ENCODE peak calls at places on chromosomes 7 and 10, in four cellular contexts. S is endodermal cell, D is brain microvascular endothelial cell, R is RWPE1. L is an unnamed sample.

GRCh38 chr7:37908221-37908788 is 8.3 kb downstream of the SFRP4 start:
- DNase-seq in D (peak), R (no peak), S (no peak), L (no peak)

GRCh38 chr7:45188736-45189135 is 31.1 kb downstream of the RAMP3 start:
- DNase-seq in R (no peak), D (no peak), S (peak), L (no peak)

GRCh38 chr7:110909102-110909501 is 181.8 kb upstream of the LRRN3 start:
- DNase-seq in S (no peak), D (peak), R (no peak), L (no peak)

GRCh38 chr10:71647526-71648354 is 71.8 kb downstream of the C10orf105 start:
- DNase-seq in R (peak), S (peak), D (no peak), L (no peak)

GRCh38 chr7:36283171-36283570 is 106.5 kb upstream of the ANLN start:
- DNase-seq in R (no peak), S (peak), D (no peak), L (no peak)

GRCh38 chr7:20513897-20514296 is 101.6 kb upstream of the ABCB5 start:
- DNase-seq in R (no peak), D (no peak), S (no peak), L (no peak)

GRCh38 chr7:47511698-47512370 is 70.1 kb downstream of the TNS3 start:
- DNase-seq in R (no peak), D (no peak), S (no peak), L (no peak)

GRCh38 chr10:101766306-101766705 is 9.6 kb downstream of the FGF8 start:
- DNase-seq in R (no peak), S (no peak), D (no peak), L (no peak)

GRCh38 chr10:3391657-3392056 is 219.1 kb upstream of the PITRM1 start:
- DNase-seq in S (no peak), R (no peak), D (no peak), L (no peak)

DNA sequence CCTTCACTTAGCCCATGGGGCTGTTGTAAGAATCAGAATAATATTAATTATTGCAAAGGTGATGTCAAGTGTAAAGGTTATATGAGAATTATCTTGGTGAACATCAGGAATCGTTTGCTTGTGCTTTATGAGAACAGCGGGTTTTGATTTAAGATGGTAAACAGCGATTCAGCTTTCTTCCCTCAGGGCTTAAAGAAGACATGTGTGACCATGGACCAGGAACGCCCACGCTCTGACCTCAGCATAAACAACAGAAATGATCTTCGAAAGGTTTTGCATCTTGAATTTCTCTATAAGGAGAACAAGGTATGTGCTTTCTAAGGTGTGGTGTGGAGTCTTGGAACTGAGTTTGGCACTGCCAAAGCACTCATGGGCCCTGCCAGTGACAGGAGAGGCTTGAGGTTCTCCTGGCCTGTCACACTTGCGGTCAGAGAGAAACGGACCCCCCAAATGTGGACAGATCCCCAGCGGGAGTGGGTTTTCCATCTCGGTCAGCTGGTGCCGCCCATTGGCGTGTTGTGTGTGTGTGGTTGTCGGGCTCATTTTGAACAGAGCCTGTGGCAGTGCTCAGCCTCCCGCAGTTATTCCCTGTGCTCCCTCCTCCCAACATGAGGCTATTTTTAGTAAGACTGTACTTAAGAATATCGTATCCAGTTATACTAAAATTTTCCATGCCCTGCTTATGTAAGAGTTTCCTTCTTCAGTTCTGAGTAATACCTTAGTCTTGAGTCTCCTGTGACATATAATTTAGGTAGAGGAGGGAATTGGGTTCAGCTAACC is 7.2 kb downstream of the MINDY4 start:
- DNase-seq in R (no peak), D (no peak), S (peak), L (no peak)
- H3K27ac ChIP-seq in R (no peak), D (no peak), S (no peak), L (no peak)

GRCh38 chr7:5423844-5424688 is 432 bp upstream of the TNRC18 start:
- DNase-seq in D (peak), S (peak), R (peak), L (peak)

GRCh38 chr7:5421626-5422323 is 1.9 kb downstream of the TNRC18 start:
- DNase-seq in S (peak), D (peak), R (no peak), L (peak)

GRCh38 chr7:5423272-5423843 is at the start of gene TNRC18:
- DNase-seq in S (no peak), D (no peak), R (no peak), L (no peak)

GRCh38 chr7:5420841-5421625 is 2.6 kb downstream of the TNRC18 start:
- DNase-seq in D (no peak), S (peak), R (no peak), L (no peak)

GRCh38 chr7:5422324-5423271 is 1.0 kb downstream of the TNRC18 start:
- DNase-seq in R (no peak), D (no peak), S (peak), L (peak)
- H3K27ac ChIP-seq in R (peak), D (peak), S (peak), L (peak)

GRCh38 chr7:33979300-33979806 is 74.0 kb downstream of the BMPER start:
- DNase-seq in D (no peak), S (no peak), R (no peak), L (no peak)
- H3K27ac ChIP-seq in D (peak), S (no peak), R (peak), L (no peak)

DNA sequence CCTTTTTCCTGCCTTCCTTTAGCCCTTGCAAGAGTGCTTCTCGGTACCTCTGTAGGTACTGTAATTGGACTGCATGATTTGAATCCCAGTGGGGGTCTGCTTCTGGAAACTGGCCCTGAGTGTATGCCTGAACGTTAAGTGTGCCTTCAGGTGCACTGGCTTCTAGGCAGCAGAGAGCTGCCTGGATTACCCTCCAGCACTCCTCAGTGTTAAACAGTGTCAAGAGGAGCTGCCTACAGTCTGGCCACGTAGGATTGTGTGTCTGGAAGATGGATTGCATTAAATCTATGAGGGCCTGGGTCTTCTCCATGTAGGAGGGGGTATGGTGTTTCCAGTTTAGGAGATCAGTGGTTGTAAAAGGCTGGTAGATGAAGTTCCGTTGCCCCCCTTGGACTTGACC is 103.7 kb downstream of the TRIM24 start:
- DNase-seq in R (no peak), S (no peak), D (no peak), L (no peak)
- H3K27ac ChIP-seq in R (no peak), S (no peak), D (no peak), L (peak)

DNA sequence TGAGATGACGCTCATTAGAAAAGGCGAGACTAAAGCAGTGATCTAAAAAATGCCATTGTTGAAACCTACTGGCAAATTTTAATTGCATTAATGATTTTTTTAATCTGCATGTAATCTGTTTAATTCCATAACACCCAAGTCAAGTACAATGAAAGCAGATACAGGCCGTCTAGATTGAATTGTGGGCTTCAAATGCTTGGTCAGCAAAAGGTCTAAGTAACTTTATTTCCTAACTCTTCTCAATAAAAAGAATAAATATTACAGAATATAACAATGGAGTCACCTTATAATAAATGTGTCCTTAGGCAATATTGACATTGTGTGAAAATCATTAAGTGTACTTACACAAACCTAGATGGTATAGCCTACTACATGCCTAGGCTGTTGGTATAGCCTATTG is 20.6 kb downstream of the PDE1C start:
- DNase-seq in S (no peak), R (no peak), D (no peak), L (no peak)
- H3K27ac ChIP-seq in S (no peak), R (no peak), D (no peak), L (no peak)

GRCh38 chr10:69281507-69282413 is 3.5 kb downstream of the HK1 start:
- DNase-seq in R (no peak), S (no peak), D (no peak), L (no peak)

GRCh38 chr10:69276503-69276902 is 1.8 kb upstream of the HK1 start:
- DNase-seq in S (no peak), R (no peak), D (no peak), L (no peak)

GRCh38 chr10:69275444-69275843 is 2.9 kb upstream of the HK1 start:
- DNase-seq in D (no peak), S (no peak), R (no peak), L (no peak)

GRCh38 chr10:69278446-69278963 is at the start of gene HK1:
- DNase-seq in D (peak), S (peak), R (no peak), L (no peak)

DNA sequence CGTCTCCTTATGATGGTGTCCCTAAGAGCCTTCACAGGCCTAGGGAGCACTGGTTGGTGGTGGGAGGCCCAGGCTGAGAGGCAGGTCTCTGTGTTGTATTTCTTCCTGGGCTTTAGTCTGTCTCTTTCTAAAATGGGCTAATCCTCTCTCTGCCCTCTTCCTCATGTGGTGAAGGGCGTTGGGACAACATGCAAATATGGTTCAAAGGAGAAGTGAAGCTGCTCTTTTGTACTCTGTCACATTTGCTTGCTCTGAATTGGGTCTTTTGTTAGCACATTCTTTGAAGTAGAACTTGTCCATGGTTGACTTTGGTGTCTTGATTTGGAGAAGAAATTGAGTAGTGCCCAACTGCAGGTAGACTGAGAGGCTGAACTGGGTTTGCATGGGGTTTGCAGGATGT is 814 bp downstream of the HK1 start:
- DNase-seq in D (no peak), R (no peak), S (no peak), L (peak)
- H3K27ac ChIP-seq in D (peak), R (no peak), S (no peak), L (no peak)

L was measured in HL-60.